ENCODE peak calls at places on chromosomes 7 and 10, in nine cellular contexts. Q is iPS-NIHi11; K is ovary; V is left cardiac atrium; H is CD4-positive, CD25-positive, alpha-beta regulatory T cell; C is HT1080; U is stimulated activated CD4-positive, alpha-beta T cell treated with anti-CD3 and anti-CD28 coated beads, TNF-alpha, amount 100 ng/mL, for 4 hours; G is neural crest cell; W is T-helper 1 cell. F is an unnamed sample.

GRCh38 chr10:42953684-42954674 is 122.9 kb upstream of the RET start:
- DNase-seq in V (no peak), Q (no peak), U (no peak), G (no peak), H (no peak), C (no peak), W (no peak), K (no peak), F (peak; percentile 48)

GRCh38 chr10:454860-455259 is 234.6 kb downstream of the DIP2C start:
- DNase-seq in W (no peak), V (peak; percentile 37), K (no peak), G (no peak), Q (no peak), H (peak; percentile 7), U (no peak), C (peak; percentile 88), F (no peak)

GRCh38 chr10:5107860-5108526 is 13.8 kb downstream of the AKR1C3 start:
- DNase-seq in C (no peak), U (no peak), G (no peak), V (no peak), W (no peak), H (no peak), Q (no peak), K (no peak), F (no peak)

GRCh38 chr10:63058236-63058635 is 74.9 kb upstream of the NRBF2 start:
- DNase-seq in Q (no peak), H (no peak), W (no peak), K (no peak), U (no peak), C (no peak), V (no peak), G (peak; percentile 20), F (no peak)

GRCh38 chr7:47102442-47102841 is 479.5 kb downstream of the TNS3 start:
- DNase-seq in W (no peak), K (no peak), V (no peak), Q (no peak), G (no peak), C (no peak), U (no peak), H (no peak), F (no peak)

GRCh38 chr10:97669561-97669960 is 17.5 kb downstream of the AVPI1 start:
- DNase-seq in G (no peak), K (no peak), U (no peak), Q (no peak), H (no peak), C (no peak), V (no peak), W (no peak), F (no peak)

GRCh38 chr7:2701832-2702593 is 14.0 kb downstream of the AMZ1 start:
- DNase-seq in C (no peak), U (no peak), K (peak; percentile 55), W (no peak), V (peak; percentile 65), H (no peak), G (no peak), Q (no peak), F (peak; percentile 75)

GRCh38 chr7:155692317-155692716 is 47.9 kb downstream of the RBM33 start:
- DNase-seq in W (peak; percentile 20), H (peak; percentile 27), V (no peak), K (no peak), Q (peak; percentile 29), U (no peak), G (no peak), C (no peak), F (no peak)

GRCh38 chr7:94028768-94029167 is 24.6 kb upstream of the BET1 start:
- DNase-seq in Q (no peak), H (no peak), K (no peak), V (no peak), C (peak; percentile 62), U (no peak), W (no peak), G (no peak), F (no peak)

GRCh38 chr10:128097783-128098182 is 28.4 kb downstream of the MKI67 start:
- DNase-seq in G (no peak), U (no peak), Q (no peak), K (no peak), C (no peak), W (no peak), H (no peak), V (no peak), F (no peak)

GRCh38 chr10:83585686-83586085 is 553.6 kb upstream of the GHITM start:
- DNase-seq in U (no peak), H (no peak), Q (no peak), C (no peak), W (no peak), V (no peak), G (no peak), K (no peak), F (no peak)

GRCh38 chr10:87650838-87651237 is 8.8 kb upstream of the PAPSS2 start:
- DNase-seq in V (no peak), G (no peak), K (no peak), U (no peak), W (no peak), C (no peak), Q (no peak), H (no peak), F (no peak)

GRCh38 chr10:93406367-93407145 is 75.6 kb downstream of the MYOF start:
- DNase-seq in C (no peak), H (no peak), W (no peak), G (no peak), Q (peak; percentile 35), K (no peak), U (no peak), V (no peak), F (no peak)

GRCh38 chr7:22587322-22587721 is 87.3 kb upstream of the STEAP1B start:
- DNase-seq in V (no peak), G (no peak), U (no peak), K (no peak), H (no peak), W (peak; percentile 49), Q (no peak), C (no peak), F (no peak)

GRCh38 chr10:70227548-70228320 is 5.5 kb downstream of the PPA1 start:
- DNase-seq in K (no peak), G (no peak), C (no peak), V (no peak), H (no peak), U (no peak), Q (no peak), W (peak; percentile 10), F (no peak)

GRCh38 chr7:50331564-50332208 is 27.2 kb downstream of the IKZF1 start:
- DNase-seq in U (no peak), C (no peak), Q (no peak), V (no peak), G (no peak), K (no peak), W (peak; percentile 81), H (peak; percentile 82), F (no peak)

GRCh38 chr10:680146-680545 is 9.3 kb downstream of the DIP2C start:
- DNase-seq in K (no peak), W (no peak), U (no peak), C (no peak), H (no peak), Q (no peak), G (no peak), V (no peak), F (no peak)

GRCh38 chr7:152054377-152055230 is 29.1 kb downstream of the GALNT11 start:
- DNase-seq in C (peak; percentile 26), K (no peak), V (peak; percentile 47), U (no peak), Q (no peak), G (no peak), H (no peak), W (no peak), F (no peak)

GRCh38 chr10:99555371-99556224 is 22.9 kb downstream of the NKX2-3 start:
- DNase-seq in V (no peak), C (no peak), G (no peak), H (peak; percentile 51), W (peak; percentile 47), U (no peak), K (no peak), Q (no peak), F (no peak)

GRCh38 chr10:94104316-94105060 is 110.8 kb downstream of the PLCE1 start:
- DNase-seq in G (no peak), K (no peak), H (no peak), C (peak; percentile 67), U (no peak), Q (no peak), V (no peak), W (no peak), F (no peak)

GRCh38 chr10:66167816-66168215 is 758.0 kb upstream of the LRRTM3 start:
- DNase-seq in K (no peak), G (no peak), U (no peak), Q (peak; percentile 14), W (no peak), C (peak; percentile 47), V (no peak), H (no peak), F (no peak)

GRCh38 chr10:85977642-85978041 is 389.0 kb downstream of the GRID1 start:
- DNase-seq in V (no peak), H (no peak), W (no peak), Q (no peak), K (no peak), U (no peak), G (no peak), C (no peak), F (no peak)

GRCh38 chr10:86389441-86390193 is 23.0 kb upstream of the GRID1 start:
- DNase-seq in V (peak; percentile 36), Q (peak; percentile 93), G (peak; percentile 45), K (no peak), W (no peak), C (no peak), U (no peak), H (no peak), F (peak; percentile 76)

GRCh38 chr10:116796910-116797513 is 52.3 kb upstream of the ENO4 start:
- DNase-seq in H (peak; percentile 61), K (peak; percentile 74), C (peak; percentile 58), U (peak; percentile 45), G (peak; percentile 92), V (peak; percentile 78), Q (peak; percentile 87), W (peak; percentile 41), F (peak; percentile 90)

GRCh38 chr7:93016681-93017349 is 101.0 kb downstream of the SAMD9 start:
- DNase-seq in W (no peak), K (no peak), G (no peak), Q (no peak), U (no peak), C (no peak), H (no peak), V (no peak), F (no peak)

GRCh38 chr7:150918378-150918777 is 59.7 kb downstream of the KCNH2 start:
- DNase-seq in V (no peak), G (no peak), W (no peak), K (no peak), C (no peak), U (no peak), H (no peak), Q (no peak), F (no peak)

GRCh38 chr7:44291066-44291732 is 34.2 kb downstream of the CAMK2B start:
- DNase-seq in H (no peak), K (peak; percentile 87), U (no peak), W (no peak), Q (peak; percentile 3), G (no peak), V (peak; percentile 88), C (no peak), F (peak; percentile 79)

GRCh38 chr7:31082450-31082849 is 30.3 kb downstream of the ADCYAP1R1 start:
- DNase-seq in U (no peak), K (no peak), V (no peak), G (no peak), Q (no peak), C (no peak), W (no peak), H (no peak), F (peak; percentile 19)

GRCh38 chr7:147245274-147245673 is 1128.7 kb downstream of the CNTNAP2 start:
- DNase-seq in K (no peak), H (peak; percentile 20), C (peak; percentile 43), V (peak; percentile 28), U (no peak), G (peak; percentile 31), W (peak; percentile 1), Q (peak; percentile 61), F (no peak)

GRCh38 chr7:27235387-27236052 is 7.1 kb upstream of the EVX1 start:
- DNase-seq in Q (peak; percentile 82), G (peak; percentile 69), U (no peak), C (peak; percentile 53), K (no peak), H (no peak), W (no peak), V (no peak), F (no peak)

GRCh38 chr10:84160663-84161362 is 12.8 kb upstream of the GPR15LG start:
- DNase-seq in V (no peak), U (no peak), Q (no peak), G (no peak), C (no peak), H (no peak), K (no peak), W (no peak), F (no peak)

F was measured in aorta.